ENCODE peak calls at places on chromosomes 4 and X, in five cellular contexts. U, B, D, O and Z are unnamed samples. For H3K27me3, the result is how much of the 10 kb centered on the place peaks cover.

GRCh38 chr4:160523236-160523635 is 1420.4 kb downstream of the RAPGEF2 start:
- DNase-seq in U (no peak), B (no peak), D (no peak), O (no peak), Z (no peak)

GRCh38 chr4:138741778-138742377 is 273.7 kb upstream of the NOCT start:
- DNase-seq in U (no peak), B (no peak), D (no peak), O (no peak), Z (no peak)

GRCh38 chr4:100286601-100287000 is 96.3 kb upstream of the DDIT4L start:
- DNase-seq in U (no peak), B (no peak), D (no peak), O (no peak), Z (no peak)

GRCh38 chr4:38785901-38786402 is 3.2 kb upstream of the TLR10 start:
- DNase-seq in U (no peak), B (peak), D (no peak), O (no peak), Z (no peak)

GRCh38 chr4:48167538-48168263 is 33.7 kb upstream of the TXK start:
- DNase-seq in U (no peak), B (no peak), D (no peak), O (no peak), Z (no peak)

GRCh38 chr4:158811704-158812103 is 42.9 kb downstream of the FNIP2 start:
- DNase-seq in U (no peak), B (no peak), D (no peak), O (no peak), Z (no peak)

GRCh38 chrX:100356497-100356896 is 53.6 kb downstream of the PCDH19 start:
- DNase-seq in U (no peak), B (no peak), D (no peak), O (no peak), Z (no peak)

GRCh38 chr4:78704981-78705757 is 71.0 kb upstream of the BMP2K start:
- DNase-seq in U (no peak), B (no peak), D (no peak), O (no peak), Z (no peak)

GRCh38 chr4:1207157-1207470 is 34.7 kb upstream of the SPON2 start:
- DNase-seq in U (peak), B (peak), D (no peak), O (no peak), Z (no peak)

GRCh38 chr4:92270908-92271307 is 32.9 kb upstream of the GRID2 start:
- DNase-seq in U (no peak), B (no peak), D (no peak), O (no peak), Z (no peak)

GRCh38 chrX:11998944-11999343 is 139.3 kb upstream of the FRMPD4 start:
- DNase-seq in U (no peak), B (no peak), D (no peak), O (no peak), Z (no peak)

GRCh38 chrX:20244936-20245335 is 21.8 kb downstream of the RPS6KA3 start:
- DNase-seq in U (no peak), B (no peak), D (no peak), O (no peak), Z (no peak)

GRCh38 chr4:600850-601515 is 24.4 kb upstream of the PDE6B start:
- DNase-seq in U (no peak), B (no peak), D (no peak), O (no peak), Z (no peak)

GRCh38 chr4:110005461-110006056 is 92.9 kb downstream of the EGF start:
- DNase-seq in U (no peak), B (no peak), D (no peak), O (no peak), Z (no peak)

GRCh38 chrX:8084023-8084422 is 87.0 kb downstream of the VCX2 start:
- DNase-seq in U (no peak), B (no peak), D (no peak), O (no peak), Z (no peak)

GRCh38 chr4:56255820-56256219 is 131.5 kb downstream of the AASDH start:
- DNase-seq in U (no peak), B (no peak), D (no peak), O (no peak), Z (no peak)

GRCh38 chr4:176387571-176387970 is 67.8 kb downstream of the SPCS3 start:
- DNase-seq in U (no peak), B (no peak), D (no peak), O (no peak), Z (no peak)

GRCh38 chr4:21826071-21826470 is 122.5 kb downstream of the KCNIP4 start:
- DNase-seq in U (no peak), B (no peak), D (no peak), O (no peak), Z (no peak)

GRCh38 chrX:107298276-107298675 is 91.9 kb downstream of the DNAAF6 start:
- DNase-seq in U (no peak), B (no peak), D (no peak), O (no peak), Z (no peak)

GRCh38 chrX:74865725-74866124 is 59.5 kb downstream of the NEXMIF start:
- DNase-seq in U (no peak), B (no peak), D (no peak), O (no peak), Z (no peak)

GRCh38 chr4:15756361-15756861 is 21.7 kb upstream of the CD38 start:
- DNase-seq in U (no peak), B (no peak), D (no peak), O (no peak), Z (peak)

GRCh38 chr4:86935499-86935832 is 655 bp downstream of the AFF1 start:
- DNase-seq in U (no peak), B (no peak), D (peak), O (peak), Z (peak)

GRCh38 chr4:55447826-55448225 is 52.1 kb downstream of the TMEM165 start:
- DNase-seq in U (no peak), B (no peak), D (no peak), O (no peak), Z (no peak)

GRCh38 chr4:88962430-88962829 is 94.6 kb downstream of the FAM13A start:
- DNase-seq in U (no peak), B (no peak), D (no peak), O (no peak), Z (no peak)

GRCh38 chrX:48697182-48697727 is 721 bp downstream of the SUV39H1 start:
- DNase-seq in U (no peak), B (no peak), D (no peak), O (no peak), Z (no peak)

GRCh38 chrX:129678881-129679195 is 24.1 kb upstream of the APLN start:
- DNase-seq in U (no peak), B (no peak), D (no peak), O (no peak), Z (no peak)

GRCh38 chr4:140071806-140072205 is 82.2 kb downstream of the MAML3 start:
- DNase-seq in U (no peak), B (no peak), D (peak), O (no peak), Z (peak)

GRCh38 chr4:187827631-187828030 is 167.9 kb upstream of the ZFP42 start:
- DNase-seq in U (no peak), B (no peak), D (no peak), O (no peak), Z (no peak)

GRCh38 chr4:126973201-126973600 is 659.6 kb upstream of the INTU start:
- DNase-seq in U (no peak), B (no peak), D (no peak), O (no peak), Z (no peak)

GRCh38 chr4:6119507-6120020 is 80.8 kb downstream of the JAKMIP1 start:
- DNase-seq in U (no peak), B (no peak), D (no peak), O (no peak), Z (no peak)

GRCh38 chr4:26081795-26082498 is 167.9 kb downstream of the SMIM20 start:
- DNase-seq in U (no peak), B (no peak), D (no peak), O (no peak), Z (no peak)

GRCh38 chrX:9352683-9353430 is 112.0 kb upstream of the TBL1X start:
- DNase-seq in U (no peak), B (peak), D (no peak), O (peak), Z (peak)

GRCh38 chr4:131288441-131288840 is 1860.7 kb upstream of the PCDH10 start:
- DNase-seq in U (no peak), B (no peak), D (no peak), O (no peak), Z (no peak)

GRCh38 chr4:44558206-44558605 is 93.2 kb downstream of the YIPF7 start:
- DNase-seq in U (no peak), B (no peak), D (no peak), O (no peak), Z (no peak)

GRCh38 chrX:16804923-16805464 is 18.7 kb downstream of the TXLNG start:
- DNase-seq in U (no peak), B (no peak), D (no peak), O (no peak), Z (no peak)

GRCh38 chr4:186852078-186852420 is 128.4 kb upstream of the FAT1 start:
- DNase-seq in U (no peak), B (no peak), D (no peak), O (no peak), Z (no peak)

GRCh38 chrX:3520458-3520857 is 174.0 kb upstream of the MXRA5 start:
- DNase-seq in U (no peak), B (no peak), D (no peak), O (no peak), Z (no peak)

GRCh38 chrX:3518870-3519269 is 172.4 kb upstream of the MXRA5 start:
- DNase-seq in U (peak), B (no peak), D (no peak), O (no peak), Z (no peak)

GRCh38 chrX:3516051-3516541 is 169.6 kb upstream of the MXRA5 start:
- DNase-seq in U (no peak), B (no peak), D (no peak), O (no peak), Z (no peak)

GRCh38 chrX:3514996-3515395 is 168.5 kb upstream of the MXRA5 start:
- DNase-seq in U (no peak), B (no peak), D (no peak), O (no peak), Z (no peak)
- H3K27me3 ChIP-seq in U (under half), B (under half), D (under half), O (under half), Z (under half)

DNA sequence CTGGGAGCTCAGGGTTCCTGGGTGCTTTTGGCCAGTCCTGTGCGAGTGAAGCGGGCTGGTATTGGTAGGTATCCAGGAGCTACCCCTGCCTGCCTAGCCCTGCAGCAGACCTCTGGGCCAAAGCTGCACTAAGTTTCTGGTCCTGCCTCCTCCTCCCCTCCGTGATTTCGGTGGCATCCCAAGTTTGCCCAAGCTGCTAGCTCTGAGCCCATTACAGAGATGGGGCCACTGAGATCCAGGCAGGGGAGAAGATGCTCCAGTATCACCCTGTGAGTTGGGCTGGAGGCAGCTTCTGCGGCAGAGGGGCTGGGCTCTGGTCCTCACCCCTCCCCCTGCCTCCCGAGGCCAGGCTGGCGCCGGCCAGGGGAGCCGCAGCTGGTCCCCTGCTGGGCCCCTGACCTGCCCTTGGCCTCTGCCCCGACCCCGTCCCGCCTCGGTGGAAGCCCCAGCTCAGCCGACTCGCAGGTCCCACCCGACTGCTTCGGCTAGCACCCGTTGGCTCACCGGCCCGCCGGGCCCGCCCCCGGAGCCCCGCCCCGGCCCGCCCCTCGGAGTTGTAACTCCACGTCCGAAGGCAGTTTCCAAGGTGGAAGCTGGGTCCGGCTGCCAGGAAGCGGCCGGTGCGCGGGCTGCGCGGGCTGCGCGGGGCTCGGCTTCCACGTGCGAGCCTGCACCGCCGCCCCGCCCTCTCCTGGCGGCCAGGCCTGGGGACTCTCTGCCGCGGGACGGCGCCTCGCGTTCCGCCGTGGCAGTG is at the start of gene DUSP9:
- DNase-seq in U (peak), B (peak), D (no peak), O (no peak), Z (no peak)
- H3K4me3 ChIP-seq in U (peak), B (peak), D (peak), O (no peak), Z (no peak)

GRCh38 chr4:81031389-81032173 is 1.1 kb downstream of the BMP3 start:
- DNase-seq in U (no peak), B (peak), D (no peak), O (peak), Z (no peak)

GRCh38 chr4:81030061-81030616 is 369 bp upstream of the BMP3 start:
- DNase-seq in U (no peak), B (no peak), D (no peak), O (no peak), Z (no peak)

GRCh38 chr4:81032174-81032551 is 1.7 kb downstream of the BMP3 start:
- DNase-seq in U (no peak), B (no peak), D (no peak), O (no peak), Z (no peak)

GRCh38 chr4:81032805-81033684 is 2.5 kb downstream of the BMP3 start:
- DNase-seq in U (no peak), B (no peak), D (no peak), O (no peak), Z (no peak)

DNA sequence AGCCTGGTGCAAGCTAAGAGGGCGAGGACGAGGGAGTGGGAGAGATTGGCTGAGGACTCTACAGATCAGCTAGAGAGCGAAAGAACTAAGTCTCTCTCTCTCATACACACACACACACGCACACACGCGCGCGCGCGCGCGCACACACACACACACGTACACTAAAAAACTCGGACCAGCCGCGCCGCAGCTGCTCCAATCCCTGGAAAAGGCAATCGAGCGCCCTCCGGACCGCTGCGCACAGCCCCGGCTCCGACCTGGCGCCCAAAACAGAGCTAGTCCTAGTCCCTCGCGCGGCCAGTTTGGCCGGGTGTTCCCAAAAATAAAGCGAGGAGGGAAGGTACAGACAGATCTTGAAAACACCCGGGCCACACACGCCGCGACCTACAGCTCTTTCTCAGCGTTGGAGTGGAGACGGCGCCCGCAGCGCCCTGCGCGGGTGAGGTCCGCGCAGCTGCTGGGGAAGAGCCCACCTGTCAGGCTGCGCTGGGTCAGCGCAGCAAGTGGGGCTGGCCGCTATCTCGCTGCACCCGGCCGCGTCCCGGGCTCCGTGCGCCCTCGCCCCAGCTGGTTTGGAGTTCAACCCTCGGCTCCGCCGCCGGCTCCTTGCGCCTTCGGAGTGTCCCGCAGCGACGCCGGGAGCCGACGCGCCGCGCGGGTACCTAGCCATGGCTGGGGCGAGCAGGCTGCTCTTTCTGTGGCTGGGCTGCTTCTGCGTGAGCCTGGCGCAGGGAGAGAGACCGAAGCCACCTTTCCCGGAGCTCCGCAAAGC is at the start of gene BMP3:
- DNase-seq in U (peak), B (peak), D (no peak), O (peak), Z (no peak)
- H3K27me3 ChIP-seq in U (under half), B (under half), D (under half), O (under half), Z (under half)

GRCh38 chr4:173205656-173206055 is 37.0 kb downstream of the GALNT7 start:
- DNase-seq in U (no peak), B (no peak), D (no peak), O (no peak), Z (no peak)
- H3K4me3 ChIP-seq in U (no peak), B (no peak), D (no peak), O (no peak), Z (no peak)